ENCODE peak calls at places on chromosomes 13 and 19, in eight cellular contexts. F is sciatic nerve, R is adrenal gland, V is activated B cell treated with CpG ODN at 0.5 μM for 24 hours, O is lung microvascular endothelial cell, P is AG09309, E is COR-L47, S is hippocampal formation. X is an unnamed sample.

GRCh38 chr19:11291991-11292390 is 4.0 kb upstream of the TSPAN16 start:
- DNase-seq in F (no peak), S (no peak), R (no peak), V (no peak), P (no peak), E (no peak), O (no peak), X (no peak)

GRCh38 chr13:93388701-93389100 is 162.1 kb downstream of the GPC6 start:
- DNase-seq in R (no peak), F (no peak), P (no peak), E (no peak), V (no peak), S (no peak), O (no peak), X (no peak)

GRCh38 chr19:16184665-16185122 is 516 bp upstream of the FAM32A start:
- DNase-seq in E (no peak), R (no peak), O (no peak), P (no peak), F (no peak), V (no peak), S (no peak), X (no peak)

GRCh38 chr19:1675633-1676350 is 23.4 kb upstream of the TCF3 start:
- DNase-seq in O (no peak), S (no peak), F (no peak), P (no peak), V (no peak), R (no peak), E (no peak), X (no peak)

GRCh38 chr19:15101479-15102082 is 5.6 kb upstream of the SYDE1 start:
- DNase-seq in V (no peak), P (no peak), E (no peak), O (peak; percentile 71), S (no peak), F (no peak), R (no peak), X (no peak)

GRCh38 chr19:3873151-3873550 is 4.3 kb upstream of the ZFR2 start:
- DNase-seq in R (no peak), S (no peak), P (no peak), O (no peak), F (no peak), V (no peak), E (peak; percentile 47), X (no peak)

GRCh38 chr13:100512422-100512821 is 76.2 kb downstream of the GGACT start:
- DNase-seq in E (no peak), S (no peak), O (peak; percentile 57), P (no peak), V (no peak), F (no peak), R (no peak), X (no peak)

GRCh38 chr19:47626238-47626637 is 17.3 kb downstream of the BICRA start:
- DNase-seq in P (no peak), O (no peak), V (no peak), S (no peak), R (no peak), E (no peak), F (no peak), X (no peak)

GRCh38 chr13:23547000-23547590 is 23.1 kb upstream of the TNFRSF19 start:
- DNase-seq in S (no peak), V (no peak), F (peak; percentile 69), E (no peak), P (no peak), O (no peak), R (peak; percentile 30), X (no peak)

X was measured in NCI-H1105.